ENCODE peak calls at places on chromosomes 5 and 9, in six cellular contexts. R, C, L, W, P and M are unnamed samples.

GRCh38 chr5:7745882-7746735 is 104.8 kb downstream of the CFAP90 start:
- DNase-seq in R (peak), P (peak), C (peak), L (peak), W (peak), M (peak)

GRCh38 chr9:124733964-124734740 is 37.0 kb downstream of the NR6A1 start:
- DNase-seq in P (no peak), W (peak), R (no peak), L (no peak), C (no peak), M (no peak)

GRCh38 chr9:91364005-91364404 is 2.3 kb upstream of the AUH start:
- DNase-seq in R (no peak), P (no peak), C (no peak), W (no peak), L (no peak), M (no peak)

GRCh38 chr5:171701138-171701537 is 84.5 kb upstream of the SMIM23 start:
- DNase-seq in P (no peak), R (peak), W (no peak), L (no peak), C (no peak), M (no peak)

GRCh38 chr5:125604104-125604503 is 819.1 kb upstream of the GRAMD2B start:
- DNase-seq in L (no peak), R (no peak), W (peak), C (no peak), P (no peak), M (no peak)

GRCh38 chr5:58019614-58020013 is 440.3 kb downstream of the PLK2 start:
- DNase-seq in C (peak), L (peak), P (peak), R (peak), W (no peak), M (no peak)

GRCh38 chr5:14779975-14780374 is 91.6 kb downstream of the ANKH start:
- DNase-seq in R (no peak), L (no peak), P (no peak), C (no peak), W (peak), M (no peak)

GRCh38 chr5:40490464-40491083 is 189.1 kb upstream of the PTGER4 start:
- DNase-seq in R (no peak), P (no peak), L (peak), W (no peak), C (no peak), M (no peak)

GRCh38 chr9:85501474-85501873 is 240.3 kb downstream of the AGTPBP1 start:
- DNase-seq in C (no peak), L (no peak), W (no peak), P (no peak), R (no peak), M (no peak)

GRCh38 chr5:57432876-57433275 is 49.7 kb downstream of the ACTBL2 start:
- DNase-seq in P (no peak), R (no peak), W (peak), L (no peak), C (peak), M (no peak)

GRCh38 chr5:142748568-142749249 is 21.5 kb upstream of the ARHGAP26 start:
- DNase-seq in W (peak), R (peak), L (no peak), P (peak), C (no peak), M (no peak)

GRCh38 chr9:6047020-6047419 is 31.6 kb upstream of the RANBP6 start:
- DNase-seq in W (no peak), L (no peak), C (no peak), R (no peak), P (no peak), M (no peak)

GRCh38 chr5:179793470-179794139 is at the start of gene LTC4S:
- DNase-seq in P (peak), R (no peak), C (peak), W (no peak), L (peak), M (no peak)

GRCh38 chr9:93260290-93261066 is 76.5 kb downstream of the WNK2 start:
- DNase-seq in C (no peak), P (peak), W (no peak), L (no peak), R (no peak), M (no peak)

GRCh38 chr5:33984671-33985124 is at the start of gene SLC45A2:
- DNase-seq in W (no peak), R (peak), C (peak), L (peak), P (no peak), M (no peak)

GRCh38 chr9:24293391-24293790 is 252.3 kb downstream of the IZUMO3 start:
- DNase-seq in P (no peak), R (peak), W (no peak), C (no peak), L (no peak), M (no peak)

GRCh38 chr9:114861922-114862605 is 56.2 kb upstream of the TNFSF15 start:
- DNase-seq in R (no peak), P (no peak), L (no peak), W (no peak), C (no peak), M (no peak)

DNA sequence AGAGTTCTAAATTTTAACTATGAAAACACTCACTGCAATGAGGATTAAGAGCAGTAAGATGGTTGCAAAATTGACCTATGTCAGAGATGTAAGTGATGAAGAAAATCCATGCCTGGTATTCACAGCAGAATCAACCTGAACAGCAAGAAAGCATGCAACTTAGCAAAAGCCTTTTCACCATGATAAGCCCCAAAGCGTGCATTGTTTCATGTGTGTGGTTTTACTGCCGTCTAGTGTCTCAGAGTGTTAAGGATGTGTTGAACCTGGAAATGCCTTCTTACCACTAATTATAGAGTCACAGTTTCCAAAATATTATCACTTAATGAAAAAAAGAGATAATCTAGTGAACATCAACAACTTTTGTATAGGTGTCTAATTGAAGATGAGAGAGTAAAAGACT is 415.2 kb upstream of the TRPC7 start:
- DNase-seq in L (no peak), W (no peak), C (no peak), P (no peak), R (no peak), M (no peak)
- TF ChIP-seq CTCF in L (no peak), W (peak), C (no peak), P (no peak), R (peak), M (no peak)

GRCh38 chr5:77795268-77795667 is 19.1 kb upstream of the TBCA start:
- DNase-seq in C (no peak), R (no peak), W (no peak), L (no peak), P (no peak), M (no peak)

GRCh38 chr5:77797133-77797532 is 21.0 kb upstream of the TBCA start:
- DNase-seq in W (no peak), P (no peak), R (no peak), C (no peak), L (no peak), M (no peak)

GRCh38 chr5:77791356-77791755 is 15.2 kb upstream of the TBCA start:
- DNase-seq in W (no peak), C (peak), L (no peak), P (no peak), R (no peak), M (no peak)

DNA sequence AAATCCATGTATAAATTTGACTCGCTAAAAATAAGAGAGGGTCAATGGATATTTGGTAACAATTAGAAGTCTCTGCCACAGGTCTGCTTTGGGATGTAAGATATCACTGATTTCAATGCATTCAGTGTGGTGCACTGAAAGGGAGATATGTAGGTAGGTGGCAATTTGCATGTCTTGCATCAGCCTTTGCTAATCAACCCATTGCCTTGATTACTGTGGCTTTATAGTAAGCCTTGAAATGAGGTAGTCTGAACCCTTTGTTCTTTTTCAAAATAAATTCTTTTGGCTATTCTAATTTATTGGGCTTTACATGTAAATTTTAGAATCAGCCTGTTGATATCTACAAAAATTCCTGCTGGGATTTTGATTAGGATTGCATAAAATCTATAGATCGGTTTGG is 15.8 kb upstream of the TBCA start:
- DNase-seq in L (no peak), C (no peak), R (no peak), W (no peak), P (no peak), M (no peak)
- H3K4me3 ChIP-seq in L (no peak), C (no peak), R (no peak), W (no peak), P (no peak), M (no peak)

GRCh38 chr5:141338538-141339306 is at the start of gene PCDHGA2:
- DNase-seq in L (peak), R (no peak), W (peak), P (no peak), C (peak), M (no peak)
- TF ChIP-seq CTCF in L (peak), R (peak), W (peak), P (peak), C (peak), M (peak)

GRCh38 chr9:105700598-105701544 is 6.5 kb downstream of the TMEM38B start:
- DNase-seq in W (no peak), R (no peak), L (no peak), C (no peak), P (no peak), M (no peak)
- H3K4me3 ChIP-seq in W (no peak), R (no peak), L (no peak), C (no peak), P (no peak), M (no peak)

GRCh38 chr9:126363847-126364671 is 37.4 kb downstream of the MVB12B start:
- DNase-seq in P (no peak), L (peak), R (no peak), C (peak), W (peak), M (no peak)

GRCh38 chr9:126361810-126362238 is 35.2 kb downstream of the MVB12B start:
- DNase-seq in P (no peak), W (no peak), R (no peak), L (no peak), C (peak), M (no peak)

GRCh38 chr9:126360073-126360472 is 33.4 kb downstream of the MVB12B start:
- DNase-seq in C (no peak), W (no peak), L (no peak), P (no peak), R (no peak), M (no peak)

GRCh38 chr9:126365780-126366179 is 39.2 kb downstream of the MVB12B start:
- DNase-seq in R (no peak), L (no peak), C (no peak), W (no peak), P (no peak), M (no peak)

DNA sequence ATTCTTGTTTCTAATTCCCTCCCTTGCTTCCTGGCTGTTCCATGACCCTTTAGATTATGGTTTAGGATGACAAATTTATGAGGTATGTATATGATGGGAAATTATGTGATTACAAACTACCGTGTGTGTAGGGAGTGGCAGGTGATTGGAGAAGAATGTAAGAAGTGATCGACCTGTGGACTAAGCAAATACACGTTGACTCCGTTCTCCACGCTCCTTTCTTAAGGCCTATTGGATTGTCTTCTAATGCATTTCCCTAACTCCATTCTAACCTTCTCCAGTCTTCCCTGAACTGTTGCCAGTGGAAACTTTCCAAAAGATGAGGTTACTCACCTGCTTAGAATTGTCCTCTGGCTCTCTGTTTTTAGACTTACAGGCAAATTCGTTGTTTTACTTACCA is 36.6 kb downstream of the MVB12B start:
- DNase-seq in W (peak), R (no peak), L (no peak), P (no peak), C (no peak), M (no peak)
- TF ChIP-seq CTCF in W (no peak), R (no peak), L (no peak), P (no peak), C (no peak), M (no peak)

GRCh38 chr9:89178162-89179120 is at the start of gene SHC3:
- DNase-seq in L (peak), C (peak), P (no peak), R (peak), W (no peak), M (no peak)
- H3K4me3 ChIP-seq in L (peak), C (peak), P (peak), R (peak), W (peak), M (no peak)